ENCODE peak calls at places on chromosomes 12 and 14, in nine cellular contexts. P is stomach, R is HepG2, L is H54, J is IMR-90, K is spleen, C is adrenal gland, U is right lobe of liver, E is A549. M is an unnamed sample.

GRCh38 chr12:22312336-22312735 is 22.2 kb downstream of the ST8SIA1 start:
- DNase-seq in P (no peak), R (peak; percentile 5), L (no peak), J (peak; percentile 54), K (no peak), C (no peak), U (no peak), E (no peak), M (no peak)

GRCh38 chr12:105253882-105254513 is 18.0 kb upstream of the APPL2 start:
- DNase-seq in P (no peak), R (peak; percentile 23), L (peak; percentile 37), J (peak; percentile 73), K (no peak), C (peak; percentile 53), U (no peak), E (peak; percentile 39), M (peak; percentile 23)

GRCh38 chr12:102702447-102703114 is 214.5 kb downstream of the PAH start:
- DNase-seq in P (peak; percentile 70), R (peak; percentile 54), L (peak; percentile 8), J (peak; percentile 65), K (no peak), C (peak; percentile 20), U (peak; percentile 47), E (peak; percentile 53), M (peak; percentile 18)

GRCh38 chr12:34218193-34219045 is 196.1 kb downstream of the ALG10 start:
- DNase-seq in P (peak; percentile 67), R (peak; percentile 64), L (peak; percentile 42), J (peak; percentile 34), K (peak; percentile 82), C (peak; percentile 76), U (peak; percentile 80), E (peak; percentile 33), M (peak; percentile 71)

GRCh38 chr12:104175726-104176247 is 37.8 kb upstream of the NFYB start:
- DNase-seq in P (no peak), R (no peak), L (no peak), J (no peak), K (no peak), C (no peak), U (no peak), E (no peak), M (no peak)

GRCh38 chr14:32939254-32940065 is 781 bp downstream of the NPAS3 start:
- DNase-seq in P (peak; percentile 68), R (no peak), L (peak; percentile 88), J (peak; percentile 16), K (peak; percentile 83), C (peak; percentile 91), U (no peak), E (no peak), M (peak; percentile 16)

GRCh38 chr12:57694459-57695019 is 607 bp downstream of the OS9 start:
- DNase-seq in P (no peak), R (no peak), L (no peak), J (no peak), K (no peak), C (no peak), U (peak; percentile 52), E (no peak), M (peak; percentile 65)

GRCh38 chr12:105300883-105301282 is 29.6 kb upstream of the C12orf75 start:
- DNase-seq in P (no peak), R (no peak), L (no peak), J (no peak), K (no peak), C (no peak), U (no peak), E (no peak), M (no peak)

GRCh38 chr12:15631007-15631715 is 158.0 kb downstream of the EPS8 start:
- DNase-seq in P (no peak), R (no peak), L (no peak), J (no peak), K (no peak), C (no peak), U (no peak), E (no peak), M (no peak)

GRCh38 chr12:16330554-16330953 is 16.9 kb upstream of the MGST1 start:
- DNase-seq in P (no peak), R (no peak), L (no peak), J (no peak), K (no peak), C (no peak), U (no peak), E (no peak), M (no peak)

GRCh38 chr12:21851151-21851550 is 76.6 kb upstream of the KCNJ8 start:
- DNase-seq in P (no peak), R (no peak), L (no peak), J (no peak), K (no peak), C (no peak), U (no peak), E (no peak), M (no peak)

GRCh38 chr14:102491366-102491765 is 18.2 kb downstream of the ANKRD9 start:
- DNase-seq in P (no peak), R (no peak), L (no peak), J (no peak), K (no peak), C (no peak), U (no peak), E (no peak), M (no peak)

GRCh38 chr12:77847665-77848431 is 17.2 kb downstream of the NAV3 start:
- DNase-seq in P (no peak), R (no peak), L (peak; percentile 4), J (peak; percentile 82), K (no peak), C (no peak), U (no peak), E (no peak), M (no peak)

GRCh38 chr14:53462931-53463778 is 310.0 kb upstream of the DDHD1 start:
- DNase-seq in P (no peak), R (peak; percentile 15), L (no peak), J (no peak), K (no peak), C (no peak), U (no peak), E (no peak), M (no peak)
- TF ChIP-seq POLR2A in P (no peak), R (no peak), L (no peak), J (no peak), K (no peak), C (no peak), U (no peak), E (no peak), M (no peak)

GRCh38 chr14:94111276-94112095 is 950 bp downstream of the IFI27 start:
- DNase-seq in P (no peak), R (no peak), L (no peak), J (no peak), K (no peak), C (no peak), U (no peak), E (no peak), M (no peak)

GRCh38 chr14:94113073-94113472 is 2.5 kb downstream of the IFI27 start:
- DNase-seq in P (peak; percentile 14), R (no peak), L (no peak), J (no peak), K (no peak), C (no peak), U (no peak), E (no peak), M (no peak)

GRCh38 chr14:94109915-94110250 is 653 bp upstream of the IFI27 start:
- DNase-seq in P (no peak), R (no peak), L (no peak), J (no peak), K (no peak), C (no peak), U (no peak), E (no peak), M (no peak)

GRCh38 chr14:94112513-94113060 is 2.1 kb downstream of the IFI27 start:
- DNase-seq in P (peak; percentile 26), R (no peak), L (no peak), J (no peak), K (no peak), C (no peak), U (no peak), E (no peak), M (no peak)

GRCh38 chr14:94110552-94111181 is at the start of gene IFI27:
- DNase-seq in P (peak; percentile 79), R (no peak), L (peak; percentile 26), J (peak; percentile 41), K (no peak), C (peak; percentile 84), U (no peak), E (no peak), M (peak; percentile 69)
- TF ChIP-seq POLR2A in P (no peak), R (no peak), L (no peak), J (no peak), K (peak; percentile 64), C (peak; percentile 70), U (no peak), E (no peak), M (peak; percentile 28)

DNA sequence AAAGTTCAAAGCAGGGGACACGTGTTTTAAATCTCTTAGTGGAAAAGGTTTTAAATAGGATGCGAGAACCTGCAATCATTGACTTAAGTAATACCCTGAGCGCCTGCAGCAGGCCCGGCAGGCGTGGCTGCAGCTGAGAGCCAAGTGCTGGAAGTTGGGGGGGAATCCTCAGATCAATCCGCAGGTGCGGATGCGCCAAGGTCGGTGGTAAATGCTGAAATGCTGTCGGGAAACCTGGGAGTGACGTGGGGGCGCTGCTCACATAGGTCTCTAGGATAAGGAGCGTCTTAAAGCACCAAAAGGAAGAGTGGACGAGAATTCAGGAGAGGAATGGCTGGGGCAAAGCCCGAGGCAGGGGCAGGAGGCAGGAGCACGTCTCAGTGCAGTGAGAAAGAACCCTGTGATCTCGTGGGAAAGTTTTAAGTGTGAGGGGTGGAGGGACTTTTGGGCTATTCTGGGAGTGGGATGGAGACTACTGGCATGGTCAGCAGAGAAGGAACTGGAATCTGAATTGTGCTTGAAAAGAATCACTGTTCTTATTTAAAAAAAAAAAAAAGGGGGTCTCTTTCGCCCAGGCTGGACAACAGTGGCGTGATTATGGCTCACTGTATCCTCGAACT is 883 bp upstream of the CDCA4 start:
- DNase-seq in P (peak; percentile 29), R (peak; percentile 47), L (no peak), J (peak; percentile 44), K (peak; percentile 88), C (peak; percentile 38), U (no peak), E (peak; percentile 76), M (peak; percentile 78)
- TF ChIP-seq POLR2A in P (no peak), R (peak; percentile 6), L (no peak), J (no peak), K (no peak), C (no peak), U (no peak), E (peak; percentile 29), M (no peak)

DNA sequence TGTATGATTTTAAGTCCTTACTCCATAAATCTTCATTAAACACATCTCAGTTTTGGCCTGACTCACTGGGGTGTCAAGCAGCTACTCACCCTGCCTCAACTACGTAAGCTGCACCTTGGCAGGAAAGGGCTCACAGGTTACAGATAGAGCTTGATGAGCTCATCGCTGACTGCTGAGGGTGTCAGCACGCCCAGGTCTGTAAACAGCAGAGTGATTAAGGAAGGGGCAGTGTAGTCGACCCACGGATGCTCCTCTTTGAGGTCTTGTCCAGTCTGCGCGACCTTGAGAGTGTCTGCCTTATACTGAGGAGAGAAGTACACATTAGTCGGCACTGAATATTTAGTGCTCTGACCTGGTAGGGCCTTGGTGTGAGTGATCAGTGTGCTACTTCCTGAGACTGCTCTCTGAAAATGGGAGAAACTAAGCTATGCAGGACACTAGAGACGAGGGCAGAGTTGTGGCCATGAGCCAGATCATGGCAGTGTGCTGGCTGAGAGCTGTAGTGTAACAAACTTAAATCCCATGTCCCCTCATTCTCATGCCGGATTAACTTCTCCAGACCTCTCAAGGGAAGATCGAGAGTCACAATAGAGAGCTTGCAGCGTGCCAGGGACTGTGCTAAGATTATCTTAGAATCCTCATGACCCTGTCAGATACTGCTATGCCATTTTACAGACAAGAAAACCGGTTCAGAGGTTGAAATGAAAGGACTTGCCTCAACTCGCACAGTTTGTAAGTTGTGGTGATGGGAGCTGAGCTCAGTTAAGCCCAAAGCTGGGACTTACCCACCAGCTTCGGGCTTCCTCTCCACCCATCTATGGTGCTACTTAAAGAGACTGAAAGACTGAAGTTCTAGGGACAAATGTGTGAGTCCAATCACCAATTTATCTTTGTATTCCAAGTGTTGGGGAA is 11.6 kb downstream of the EIF2B1 start:
- DNase-seq in P (no peak), R (no peak), L (no peak), J (no peak), K (no peak), C (no peak), U (no peak), E (no peak), M (no peak)
- TF ChIP-seq POLR2A in P (no peak), R (no peak), L (no peak), J (no peak), K (no peak), C (no peak), U (no peak), E (no peak), M (peak; percentile 8)

M was measured in erythroblast.